ENCODE peak calls at places on chromosomes 1 and 21, in nine cellular contexts. One of them, this sample, is unnamed.

GRCh38 chr1:11882814-11883538 is 24.2 kb upstream of the NPPB start:
- ATAC-seq in gastroesophageal sphincter: no peak
- ATAC-seq in psoas muscle: peak; percentile 54
- ATAC-seq in heart right ventricle: peak; percentile 63
- ATAC-seq in mucosa of descending colon: peak; percentile 97
- ATAC-seq in left lung: peak; percentile 87
- ATAC-seq in esophagus mucosa: peak; percentile 70
- ATAC-seq in Right ventricle myocardium superior: peak; percentile 75
- ATAC-seq in activated naive CD4-positive, alpha-beta T cell treated with anti-CD3 and anti-CD28 coated beads, Interleukin-2, amount 50 U/mL, for 72 hours: no peak
- ATAC-seq in this sample: no peak

GRCh38 chr1:242447682-242448081 is 76.8 kb downstream of the PLD5 start:
- ATAC-seq in gastroesophageal sphincter: no peak
- ATAC-seq in psoas muscle: no peak
- ATAC-seq in heart right ventricle: no peak
- ATAC-seq in mucosa of descending colon: no peak
- ATAC-seq in left lung: no peak
- ATAC-seq in esophagus mucosa: no peak
- ATAC-seq in Right ventricle myocardium superior: no peak
- ATAC-seq in activated naive CD4-positive, alpha-beta T cell treated with anti-CD3 and anti-CD28 coated beads, Interleukin-2, amount 50 U/mL, for 72 hours: no peak
- ATAC-seq in this sample: no peak

GRCh38 chr1:86068841-86069756 is 87.5 kb downstream of the COL24A1 start:
- ATAC-seq in gastroesophageal sphincter: peak; percentile 31
- ATAC-seq in psoas muscle: no peak
- ATAC-seq in heart right ventricle: no peak
- ATAC-seq in mucosa of descending colon: no peak
- ATAC-seq in left lung: no peak
- ATAC-seq in esophagus mucosa: peak; percentile 95
- ATAC-seq in Right ventricle myocardium superior: peak; percentile 39
- ATAC-seq in activated naive CD4-positive, alpha-beta T cell treated with anti-CD3 and anti-CD28 coated beads, Interleukin-2, amount 50 U/mL, for 72 hours: no peak
- ATAC-seq in this sample: no peak

GRCh38 chr21:25929859-25930520 is 195.2 kb downstream of the GABPA start:
- ATAC-seq in gastroesophageal sphincter: no peak
- ATAC-seq in psoas muscle: peak; percentile 72
- ATAC-seq in heart right ventricle: no peak
- ATAC-seq in mucosa of descending colon: no peak
- ATAC-seq in left lung: no peak
- ATAC-seq in esophagus mucosa: peak; percentile 49
- ATAC-seq in Right ventricle myocardium superior: peak; percentile 29
- ATAC-seq in activated naive CD4-positive, alpha-beta T cell treated with anti-CD3 and anti-CD28 coated beads, Interleukin-2, amount 50 U/mL, for 72 hours: no peak
- ATAC-seq in this sample: no peak

GRCh38 chr1:172135076-172135672 is 285.3 kb upstream of the C1orf105 start:
- ATAC-seq in gastroesophageal sphincter: no peak
- ATAC-seq in psoas muscle: no peak
- ATAC-seq in heart right ventricle: no peak
- ATAC-seq in mucosa of descending colon: no peak
- ATAC-seq in left lung: peak; percentile 27
- ATAC-seq in esophagus mucosa: no peak
- ATAC-seq in Right ventricle myocardium superior: peak; percentile 65
- ATAC-seq in activated naive CD4-positive, alpha-beta T cell treated with anti-CD3 and anti-CD28 coated beads, Interleukin-2, amount 50 U/mL, for 72 hours: no peak
- ATAC-seq in this sample: no peak

GRCh38 chr1:153260473-153260979 is 1.0 kb downstream of the LORICRIN start:
- ATAC-seq in gastroesophageal sphincter: no peak
- ATAC-seq in psoas muscle: no peak
- ATAC-seq in heart right ventricle: no peak
- ATAC-seq in mucosa of descending colon: no peak
- ATAC-seq in left lung: no peak
- ATAC-seq in esophagus mucosa: no peak
- ATAC-seq in Right ventricle myocardium superior: no peak
- ATAC-seq in activated naive CD4-positive, alpha-beta T cell treated with anti-CD3 and anti-CD28 coated beads, Interleukin-2, amount 50 U/mL, for 72 hours: peak; percentile 42
- ATAC-seq in this sample: peak; percentile 55

GRCh38 chr1:169048043-169048442 is 58.4 kb upstream of the ATP1B1 start:
- ATAC-seq in gastroesophageal sphincter: no peak
- ATAC-seq in psoas muscle: no peak
- ATAC-seq in heart right ventricle: no peak
- ATAC-seq in mucosa of descending colon: peak; percentile 44
- ATAC-seq in left lung: peak; percentile 12
- ATAC-seq in esophagus mucosa: peak; percentile 58
- ATAC-seq in Right ventricle myocardium superior: no peak
- ATAC-seq in activated naive CD4-positive, alpha-beta T cell treated with anti-CD3 and anti-CD28 coated beads, Interleukin-2, amount 50 U/mL, for 72 hours: peak; percentile 15
- ATAC-seq in this sample: peak; percentile 8

GRCh38 chr1:59645893-59646292 is 168.9 kb upstream of the HOOK1 start:
- ATAC-seq in gastroesophageal sphincter: peak; percentile 48
- ATAC-seq in psoas muscle: peak; percentile 31
- ATAC-seq in heart right ventricle: no peak
- ATAC-seq in mucosa of descending colon: no peak
- ATAC-seq in left lung: peak; percentile 23
- ATAC-seq in esophagus mucosa: no peak
- ATAC-seq in Right ventricle myocardium superior: peak; percentile 34
- ATAC-seq in activated naive CD4-positive, alpha-beta T cell treated with anti-CD3 and anti-CD28 coated beads, Interleukin-2, amount 50 U/mL, for 72 hours: no peak
- ATAC-seq in this sample: no peak

GRCh38 chr21:29521872-29522271 is 223.2 kb downstream of the BACH1 start:
- ATAC-seq in gastroesophageal sphincter: no peak
- ATAC-seq in psoas muscle: no peak
- ATAC-seq in heart right ventricle: no peak
- ATAC-seq in mucosa of descending colon: no peak
- ATAC-seq in left lung: no peak
- ATAC-seq in esophagus mucosa: peak; percentile 85
- ATAC-seq in Right ventricle myocardium superior: no peak
- ATAC-seq in activated naive CD4-positive, alpha-beta T cell treated with anti-CD3 and anti-CD28 coated beads, Interleukin-2, amount 50 U/mL, for 72 hours: no peak
- ATAC-seq in this sample: no peak

GRCh38 chr1:210448293-210448892 is 119.7 kb downstream of the HHAT start:
- ATAC-seq in gastroesophageal sphincter: no peak
- ATAC-seq in psoas muscle: no peak
- ATAC-seq in heart right ventricle: no peak
- ATAC-seq in mucosa of descending colon: no peak
- ATAC-seq in left lung: peak; percentile 83
- ATAC-seq in esophagus mucosa: peak; percentile 60
- ATAC-seq in Right ventricle myocardium superior: peak; percentile 38
- ATAC-seq in activated naive CD4-positive, alpha-beta T cell treated with anti-CD3 and anti-CD28 coated beads, Interleukin-2, amount 50 U/mL, for 72 hours: no peak
- ATAC-seq in this sample: no peak

GRCh38 chr1:175204285-175204684 is 11.7 kb upstream of the KIAA0040 start:
- ATAC-seq in gastroesophageal sphincter: peak; percentile 60
- ATAC-seq in psoas muscle: peak; percentile 74
- ATAC-seq in heart right ventricle: no peak
- ATAC-seq in mucosa of descending colon: no peak
- ATAC-seq in left lung: peak; percentile 60
- ATAC-seq in esophagus mucosa: peak; percentile 48
- ATAC-seq in Right ventricle myocardium superior: peak; percentile 38
- ATAC-seq in activated naive CD4-positive, alpha-beta T cell treated with anti-CD3 and anti-CD28 coated beads, Interleukin-2, amount 50 U/mL, for 72 hours: peak; percentile 71
- ATAC-seq in this sample: peak; percentile 87

GRCh38 chr1:181508486-181509165 is 25.3 kb downstream of the CACNA1E start:
- ATAC-seq in gastroesophageal sphincter: no peak
- ATAC-seq in psoas muscle: no peak
- ATAC-seq in heart right ventricle: no peak
- ATAC-seq in mucosa of descending colon: no peak
- ATAC-seq in left lung: no peak
- ATAC-seq in esophagus mucosa: no peak
- ATAC-seq in Right ventricle myocardium superior: no peak
- ATAC-seq in activated naive CD4-positive, alpha-beta T cell treated with anti-CD3 and anti-CD28 coated beads, Interleukin-2, amount 50 U/mL, for 72 hours: no peak
- ATAC-seq in this sample: no peak

GRCh38 chr21:41222247-41223068 is 54.5 kb downstream of the BACE2 start:
- ATAC-seq in gastroesophageal sphincter: peak; percentile 16
- ATAC-seq in psoas muscle: no peak
- ATAC-seq in heart right ventricle: no peak
- ATAC-seq in mucosa of descending colon: no peak
- ATAC-seq in left lung: no peak
- ATAC-seq in esophagus mucosa: peak; percentile 10
- ATAC-seq in Right ventricle myocardium superior: no peak
- ATAC-seq in activated naive CD4-positive, alpha-beta T cell treated with anti-CD3 and anti-CD28 coated beads, Interleukin-2, amount 50 U/mL, for 72 hours: peak; percentile 33
- ATAC-seq in this sample: no peak

GRCh38 chr1:187157552-187157951 is 328.8 kb downstream of the PLA2G4A start:
- ATAC-seq in gastroesophageal sphincter: no peak
- ATAC-seq in psoas muscle: no peak
- ATAC-seq in heart right ventricle: no peak
- ATAC-seq in mucosa of descending colon: no peak
- ATAC-seq in left lung: no peak
- ATAC-seq in esophagus mucosa: no peak
- ATAC-seq in Right ventricle myocardium superior: no peak
- ATAC-seq in activated naive CD4-positive, alpha-beta T cell treated with anti-CD3 and anti-CD28 coated beads, Interleukin-2, amount 50 U/mL, for 72 hours: no peak
- ATAC-seq in this sample: no peak

GRCh38 chr1:235980976-235981375 is 83.9 kb downstream of the NID1 start:
- ATAC-seq in gastroesophageal sphincter: no peak
- ATAC-seq in psoas muscle: no peak
- ATAC-seq in heart right ventricle: no peak
- ATAC-seq in mucosa of descending colon: no peak
- ATAC-seq in left lung: peak; percentile 39
- ATAC-seq in esophagus mucosa: no peak
- ATAC-seq in Right ventricle myocardium superior: peak; percentile 50
- ATAC-seq in activated naive CD4-positive, alpha-beta T cell treated with anti-CD3 and anti-CD28 coated beads, Interleukin-2, amount 50 U/mL, for 72 hours: no peak
- ATAC-seq in this sample: no peak

GRCh38 chr1:93576346-93576745 is 105.3 kb downstream of the BCAR3 start:
- ATAC-seq in gastroesophageal sphincter: no peak
- ATAC-seq in psoas muscle: no peak
- ATAC-seq in heart right ventricle: peak; percentile 48
- ATAC-seq in mucosa of descending colon: no peak
- ATAC-seq in left lung: no peak
- ATAC-seq in esophagus mucosa: no peak
- ATAC-seq in Right ventricle myocardium superior: peak; percentile 49
- ATAC-seq in activated naive CD4-positive, alpha-beta T cell treated with anti-CD3 and anti-CD28 coated beads, Interleukin-2, amount 50 U/mL, for 72 hours: no peak
- ATAC-seq in this sample: no peak

GRCh38 chr1:154869351-154870116 is 547 bp downstream of the KCNN3 start:
- ATAC-seq in gastroesophageal sphincter: peak; percentile 13
- ATAC-seq in psoas muscle: peak; percentile 31
- ATAC-seq in heart right ventricle: peak; percentile 62
- ATAC-seq in mucosa of descending colon: no peak
- ATAC-seq in left lung: peak; percentile 63
- ATAC-seq in esophagus mucosa: peak; percentile 6
- ATAC-seq in Right ventricle myocardium superior: peak; percentile 70
- ATAC-seq in activated naive CD4-positive, alpha-beta T cell treated with anti-CD3 and anti-CD28 coated beads, Interleukin-2, amount 50 U/mL, for 72 hours: no peak
- ATAC-seq in this sample: no peak

GRCh38 chr1:111653695-111654094 is 34.1 kb downstream of the RAP1A start:
- ATAC-seq in gastroesophageal sphincter: no peak
- ATAC-seq in psoas muscle: no peak
- ATAC-seq in heart right ventricle: no peak
- ATAC-seq in mucosa of descending colon: no peak
- ATAC-seq in left lung: no peak
- ATAC-seq in esophagus mucosa: no peak
- ATAC-seq in Right ventricle myocardium superior: no peak
- ATAC-seq in activated naive CD4-positive, alpha-beta T cell treated with anti-CD3 and anti-CD28 coated beads, Interleukin-2, amount 50 U/mL, for 72 hours: no peak
- ATAC-seq in this sample: no peak

GRCh38 chr1:235575597-235575996 is 71.3 kb upstream of the B3GALNT2 start:
- ATAC-seq in gastroesophageal sphincter: no peak
- ATAC-seq in psoas muscle: no peak
- ATAC-seq in heart right ventricle: no peak
- ATAC-seq in mucosa of descending colon: no peak
- ATAC-seq in left lung: no peak
- ATAC-seq in esophagus mucosa: no peak
- ATAC-seq in Right ventricle myocardium superior: no peak
- ATAC-seq in activated naive CD4-positive, alpha-beta T cell treated with anti-CD3 and anti-CD28 coated beads, Interleukin-2, amount 50 U/mL, for 72 hours: no peak
- ATAC-seq in this sample: no peak

GRCh38 chr1:34029525-34029924 is 135.5 kb downstream of the CSMD2 start:
- ATAC-seq in gastroesophageal sphincter: no peak
- ATAC-seq in psoas muscle: no peak
- ATAC-seq in heart right ventricle: no peak
- ATAC-seq in mucosa of descending colon: no peak
- ATAC-seq in left lung: no peak
- ATAC-seq in esophagus mucosa: no peak
- ATAC-seq in Right ventricle myocardium superior: no peak
- ATAC-seq in activated naive CD4-positive, alpha-beta T cell treated with anti-CD3 and anti-CD28 coated beads, Interleukin-2, amount 50 U/mL, for 72 hours: no peak
- ATAC-seq in this sample: no peak

GRCh38 chr1:243354511-243355153 is 98.8 kb downstream of the SDCCAG8 start:
- ATAC-seq in gastroesophageal sphincter: no peak
- ATAC-seq in psoas muscle: no peak
- ATAC-seq in heart right ventricle: no peak
- ATAC-seq in mucosa of descending colon: no peak
- ATAC-seq in left lung: peak; percentile 62
- ATAC-seq in esophagus mucosa: no peak
- ATAC-seq in Right ventricle myocardium superior: no peak
- ATAC-seq in activated naive CD4-positive, alpha-beta T cell treated with anti-CD3 and anti-CD28 coated beads, Interleukin-2, amount 50 U/mL, for 72 hours: peak; percentile 76
- ATAC-seq in this sample: peak; percentile 80

GRCh38 chr1:55781003-55781402 is 565.8 kb upstream of the USP24 start:
- ATAC-seq in gastroesophageal sphincter: no peak
- ATAC-seq in psoas muscle: no peak
- ATAC-seq in heart right ventricle: no peak
- ATAC-seq in mucosa of descending colon: no peak
- ATAC-seq in left lung: no peak
- ATAC-seq in esophagus mucosa: no peak
- ATAC-seq in Right ventricle myocardium superior: no peak
- ATAC-seq in activated naive CD4-positive, alpha-beta T cell treated with anti-CD3 and anti-CD28 coated beads, Interleukin-2, amount 50 U/mL, for 72 hours: no peak
- ATAC-seq in this sample: no peak

GRCh38 chr1:62926681-62927252 is 142.8 kb downstream of the ATG4C start:
- ATAC-seq in gastroesophageal sphincter: no peak
- ATAC-seq in psoas muscle: no peak
- ATAC-seq in heart right ventricle: no peak
- ATAC-seq in mucosa of descending colon: no peak
- ATAC-seq in left lung: no peak
- ATAC-seq in esophagus mucosa: no peak
- ATAC-seq in Right ventricle myocardium superior: no peak
- ATAC-seq in activated naive CD4-positive, alpha-beta T cell treated with anti-CD3 and anti-CD28 coated beads, Interleukin-2, amount 50 U/mL, for 72 hours: no peak
- ATAC-seq in this sample: no peak

GRCh38 chr21:15430577-15430976 is 299.2 kb upstream of the USP25 start:
- ATAC-seq in gastroesophageal sphincter: no peak
- ATAC-seq in psoas muscle: peak; percentile 78
- ATAC-seq in heart right ventricle: peak; percentile 64
- ATAC-seq in mucosa of descending colon: no peak
- ATAC-seq in left lung: no peak
- ATAC-seq in esophagus mucosa: no peak
- ATAC-seq in Right ventricle myocardium superior: no peak
- ATAC-seq in activated naive CD4-positive, alpha-beta T cell treated with anti-CD3 and anti-CD28 coated beads, Interleukin-2, amount 50 U/mL, for 72 hours: no peak
- ATAC-seq in this sample: no peak

GRCh38 chr1:177948336-177948972 is 21.4 kb downstream of the SEC16B start:
- ATAC-seq in gastroesophageal sphincter: peak; percentile 62
- ATAC-seq in psoas muscle: peak; percentile 86
- ATAC-seq in heart right ventricle: no peak
- ATAC-seq in mucosa of descending colon: peak; percentile 84
- ATAC-seq in left lung: peak; percentile 82
- ATAC-seq in esophagus mucosa: peak; percentile 72
- ATAC-seq in Right ventricle myocardium superior: peak; percentile 70
- ATAC-seq in activated naive CD4-positive, alpha-beta T cell treated with anti-CD3 and anti-CD28 coated beads, Interleukin-2, amount 50 U/mL, for 72 hours: no peak
- ATAC-seq in this sample: no peak

GRCh38 chr1:46399307-46399706 is 5.2 kb downstream of the FAAH start:
- ATAC-seq in gastroesophageal sphincter: no peak
- ATAC-seq in psoas muscle: peak; percentile 25
- ATAC-seq in heart right ventricle: no peak
- ATAC-seq in mucosa of descending colon: no peak
- ATAC-seq in left lung: no peak
- ATAC-seq in esophagus mucosa: no peak
- ATAC-seq in Right ventricle myocardium superior: peak; percentile 9
- ATAC-seq in activated naive CD4-positive, alpha-beta T cell treated with anti-CD3 and anti-CD28 coated beads, Interleukin-2, amount 50 U/mL, for 72 hours: no peak
- ATAC-seq in this sample: no peak

This sample was measured in activated T-helper 17 cell treated with anti-CD3 and anti-CD28 coated beads, Interleukin-2, amount 50 U/mL, for 72 hours.